ENCODE peak calls at places on chromosomes 11 and 22, in seven cellular contexts. One of them, this sample, is unnamed. For H3K4me1, the result is how much of the 10 kb centered on the place peaks cover.

GRCh38 chr11:18046116-18046777 is at the start of gene TPH1:
- DNase-seq in thoracic aorta: peak
- DNase-seq in heart right ventricle: peak
- DNase-seq in A549: no peak
- DNase-seq in body of pancreas: peak
- DNase-seq in transverse colon: peak
- DNase-seq in ovary: peak
- DNase-seq in this sample: peak

GRCh38 chr22:37309221-37310074 is 27.1 kb downstream of the CYTH4 start:
- DNase-seq in thoracic aorta: no peak
- DNase-seq in heart right ventricle: no peak
- DNase-seq in A549: no peak
- DNase-seq in body of pancreas: no peak
- DNase-seq in transverse colon: peak
- DNase-seq in ovary: no peak
- DNase-seq in this sample: no peak

GRCh38 chr22:50157976-50158375 is 12.6 kb upstream of the PANX2 start:
- DNase-seq in thoracic aorta: no peak
- DNase-seq in heart right ventricle: no peak
- DNase-seq in A549: no peak
- DNase-seq in body of pancreas: no peak
- DNase-seq in transverse colon: peak
- DNase-seq in ovary: no peak
- DNase-seq in this sample: no peak

GRCh38 chr11:128604723-128605122 is 17.4 kb upstream of the ETS1 start:
- DNase-seq in thoracic aorta: no peak
- DNase-seq in heart right ventricle: no peak
- DNase-seq in A549: no peak
- DNase-seq in body of pancreas: no peak
- DNase-seq in transverse colon: no peak
- DNase-seq in ovary: no peak
- DNase-seq in this sample: no peak

GRCh38 chr22:20254975-20255946 is 12.9 kb downstream of the RTN4R start:
- DNase-seq in thoracic aorta: no peak
- DNase-seq in heart right ventricle: no peak
- DNase-seq in A549: no peak
- DNase-seq in body of pancreas: no peak
- DNase-seq in transverse colon: no peak
- DNase-seq in ovary: no peak
- DNase-seq in this sample: peak

GRCh38 chr11:34522188-34522587 is 8.6 kb upstream of the ELF5 start:
- DNase-seq in thoracic aorta: no peak
- DNase-seq in heart right ventricle: no peak
- DNase-seq in A549: no peak
- DNase-seq in body of pancreas: no peak
- DNase-seq in transverse colon: no peak
- DNase-seq in ovary: no peak
- DNase-seq in this sample: no peak

GRCh38 chr11:13215157-13215556 is 62.4 kb upstream of the BMAL1 start:
- DNase-seq in thoracic aorta: no peak
- DNase-seq in heart right ventricle: no peak
- DNase-seq in A549: peak
- DNase-seq in body of pancreas: no peak
- DNase-seq in transverse colon: no peak
- DNase-seq in ovary: no peak
- DNase-seq in this sample: no peak

GRCh38 chr11:78212586-78213371 is 24.1 kb downstream of the USP35 start:
- DNase-seq in thoracic aorta: no peak
- DNase-seq in heart right ventricle: no peak
- DNase-seq in A549: no peak
- DNase-seq in body of pancreas: no peak
- DNase-seq in transverse colon: no peak
- DNase-seq in ovary: no peak
- DNase-seq in this sample: peak

GRCh38 chr11:57479925-57480324 is 19.6 kb downstream of the RTN4RL2 start:
- DNase-seq in thoracic aorta: no peak
- DNase-seq in heart right ventricle: no peak
- DNase-seq in A549: peak
- DNase-seq in body of pancreas: no peak
- DNase-seq in transverse colon: no peak
- DNase-seq in ovary: no peak
- DNase-seq in this sample: no peak

GRCh38 chr11:27596802-27597201 is 90.2 kb upstream of the LIN7C start:
- DNase-seq in thoracic aorta: no peak
- DNase-seq in heart right ventricle: no peak
- DNase-seq in A549: no peak
- DNase-seq in body of pancreas: no peak
- DNase-seq in transverse colon: no peak
- DNase-seq in ovary: no peak
- DNase-seq in this sample: no peak

GRCh38 chr11:78432058-78432515 is 14.5 kb upstream of the GAB2 start:
- DNase-seq in thoracic aorta: no peak
- DNase-seq in heart right ventricle: no peak
- DNase-seq in A549: no peak
- DNase-seq in body of pancreas: no peak
- DNase-seq in transverse colon: no peak
- DNase-seq in ovary: no peak
- DNase-seq in this sample: peak

GRCh38 chr22:44672632-44673031 is 29.4 kb upstream of the PRR5 start:
- DNase-seq in thoracic aorta: no peak
- DNase-seq in heart right ventricle: no peak
- DNase-seq in A549: no peak
- DNase-seq in body of pancreas: no peak
- DNase-seq in transverse colon: no peak
- DNase-seq in ovary: no peak
- DNase-seq in this sample: no peak

GRCh38 chr11:31810779-31811647 is at the start of gene PAX6:
- DNase-seq in thoracic aorta: no peak
- DNase-seq in heart right ventricle: no peak
- DNase-seq in A549: peak
- DNase-seq in body of pancreas: peak
- DNase-seq in transverse colon: peak
- DNase-seq in ovary: no peak
- DNase-seq in this sample: peak

DNA sequence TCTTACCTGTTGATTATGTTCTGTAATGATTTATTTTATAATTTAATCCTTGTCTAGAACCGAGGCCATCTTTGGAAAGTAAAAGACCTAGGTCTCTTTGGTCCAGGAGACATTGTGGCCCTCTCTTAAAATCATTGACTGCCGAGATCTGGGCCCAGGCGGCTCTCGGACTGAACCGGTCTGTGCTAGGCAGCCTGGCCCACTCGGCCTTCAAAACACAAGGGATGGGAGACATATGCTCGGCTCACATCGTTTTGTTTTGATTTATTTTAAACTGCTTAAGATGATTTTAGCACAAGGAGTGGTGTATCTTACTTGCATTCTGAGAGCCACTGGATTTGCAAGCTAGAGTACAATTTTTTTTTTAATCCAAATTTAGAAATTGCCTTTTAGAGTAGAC is 80.2 kb upstream of the WNT7B start:
- DNase-seq in thoracic aorta: no peak
- DNase-seq in heart right ventricle: no peak
- DNase-seq in A549: no peak
- DNase-seq in body of pancreas: peak
- DNase-seq in transverse colon: peak
- DNase-seq in ovary: peak
- DNase-seq in this sample: no peak
- H3K4me1 ChIP-seq in thoracic aorta: under half
- H3K4me1 ChIP-seq in heart right ventricle: under half
- H3K4me1 ChIP-seq in A549: under half
- H3K4me1 ChIP-seq in body of pancreas: half or more
- H3K4me1 ChIP-seq in transverse colon: half or more
- H3K4me1 ChIP-seq in ovary: under half
- H3K4me1 ChIP-seq in this sample: under half

GRCh38 chr22:21448627-21449416 is 18.4 kb upstream of the TMEM191C start:
- DNase-seq in thoracic aorta: no peak
- DNase-seq in heart right ventricle: peak
- DNase-seq in A549: no peak
- DNase-seq in body of pancreas: peak
- DNase-seq in transverse colon: no peak
- DNase-seq in ovary: peak
- DNase-seq in this sample: no peak

GRCh38 chr22:21446128-21446826 is 20.9 kb upstream of the TMEM191C start:
- DNase-seq in thoracic aorta: no peak
- DNase-seq in heart right ventricle: peak
- DNase-seq in A549: no peak
- DNase-seq in body of pancreas: peak
- DNase-seq in transverse colon: no peak
- DNase-seq in ovary: peak
- DNase-seq in this sample: peak

GRCh38 chr22:21446827-21447690 is 20.1 kb upstream of the TMEM191C start:
- DNase-seq in thoracic aorta: no peak
- DNase-seq in heart right ventricle: peak
- DNase-seq in A549: no peak
- DNase-seq in body of pancreas: peak
- DNase-seq in transverse colon: no peak
- DNase-seq in ovary: peak
- DNase-seq in this sample: peak

GRCh38 chr22:21449531-21450319 is 17.5 kb upstream of the TMEM191C start:
- DNase-seq in thoracic aorta: no peak
- DNase-seq in heart right ventricle: peak
- DNase-seq in A549: no peak
- DNase-seq in body of pancreas: peak
- DNase-seq in transverse colon: no peak
- DNase-seq in ovary: peak
- DNase-seq in this sample: peak

GRCh38 chr22:21447694-21448402 is 19.3 kb upstream of the TMEM191C start:
- DNase-seq in thoracic aorta: no peak
- DNase-seq in heart right ventricle: peak
- DNase-seq in A549: no peak
- DNase-seq in body of pancreas: peak
- DNase-seq in transverse colon: no peak
- DNase-seq in ovary: peak
- DNase-seq in this sample: peak
- TF ChIP-seq CTCF in thoracic aorta: no peak
- TF ChIP-seq CTCF in heart right ventricle: no peak
- TF ChIP-seq CTCF in A549: no peak
- TF ChIP-seq CTCF in body of pancreas: no peak
- TF ChIP-seq CTCF in transverse colon: no peak
- TF ChIP-seq CTCF in ovary: no peak
- TF ChIP-seq CTCF in this sample: peak

GRCh38 chr11:16898274-16898985 is 115.8 kb downstream of the PLEKHA7 start:
- DNase-seq in thoracic aorta: no peak
- DNase-seq in heart right ventricle: no peak
- DNase-seq in A549: no peak
- DNase-seq in body of pancreas: no peak
- DNase-seq in transverse colon: no peak
- DNase-seq in ovary: no peak
- DNase-seq in this sample: no peak

GRCh38 chr11:16896716-16897115 is 117.5 kb downstream of the PLEKHA7 start:
- DNase-seq in thoracic aorta: no peak
- DNase-seq in heart right ventricle: no peak
- DNase-seq in A549: no peak
- DNase-seq in body of pancreas: no peak
- DNase-seq in transverse colon: no peak
- DNase-seq in ovary: no peak
- DNase-seq in this sample: no peak

GRCh38 chr11:16897460-16898061 is 116.7 kb downstream of the PLEKHA7 start:
- DNase-seq in thoracic aorta: no peak
- DNase-seq in heart right ventricle: no peak
- DNase-seq in A549: no peak
- DNase-seq in body of pancreas: no peak
- DNase-seq in transverse colon: no peak
- DNase-seq in ovary: no peak
- DNase-seq in this sample: no peak

GRCh38 chr11:16893456-16894076 is 120.6 kb downstream of the PLEKHA7 start:
- DNase-seq in thoracic aorta: no peak
- DNase-seq in heart right ventricle: no peak
- DNase-seq in A549: no peak
- DNase-seq in body of pancreas: peak
- DNase-seq in transverse colon: no peak
- DNase-seq in ovary: no peak
- DNase-seq in this sample: no peak

DNA sequence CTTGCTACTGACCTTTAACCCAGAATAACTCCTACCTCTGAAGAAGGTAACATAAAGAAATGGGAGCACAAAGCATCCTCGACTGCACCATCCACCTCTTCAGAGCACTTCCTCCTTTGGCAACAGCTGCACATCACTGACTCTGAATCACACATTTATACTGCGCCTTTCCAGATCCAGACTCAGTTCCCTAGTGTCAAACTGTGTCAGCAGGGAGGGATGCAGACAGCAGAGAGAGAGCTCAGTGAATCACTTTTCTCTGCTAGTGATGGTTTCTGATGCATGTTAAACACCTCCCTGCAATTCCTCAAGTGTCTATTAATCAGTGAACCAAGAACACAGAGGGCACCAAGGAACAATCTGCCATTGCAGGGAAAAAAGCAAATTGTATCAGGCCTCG is 118.9 kb downstream of the PLEKHA7 start:
- DNase-seq in thoracic aorta: no peak
- DNase-seq in heart right ventricle: no peak
- DNase-seq in A549: no peak
- DNase-seq in body of pancreas: no peak
- DNase-seq in transverse colon: no peak
- DNase-seq in ovary: no peak
- DNase-seq in this sample: no peak
- H3K4me3 ChIP-seq in thoracic aorta: no peak
- H3K4me3 ChIP-seq in heart right ventricle: no peak
- H3K4me3 ChIP-seq in A549: no peak
- H3K4me3 ChIP-seq in body of pancreas: no peak
- H3K4me3 ChIP-seq in transverse colon: no peak
- H3K4me3 ChIP-seq in ovary: no peak
- H3K4me3 ChIP-seq in this sample: no peak

GRCh38 chr11:48006301-48006992 is 26.1 kb downstream of the PTPRJ start:
- DNase-seq in thoracic aorta: no peak
- DNase-seq in heart right ventricle: no peak
- DNase-seq in A549: no peak
- DNase-seq in body of pancreas: no peak
- DNase-seq in transverse colon: no peak
- DNase-seq in ovary: no peak
- DNase-seq in this sample: no peak
- H3K4me1 ChIP-seq in thoracic aorta: under half
- H3K4me1 ChIP-seq in heart right ventricle: under half
- H3K4me1 ChIP-seq in A549: half or more
- H3K4me1 ChIP-seq in body of pancreas: under half
- H3K4me1 ChIP-seq in transverse colon: under half
- H3K4me1 ChIP-seq in ovary: under half
- H3K4me1 ChIP-seq in this sample: under half

GRCh38 chr11:61626580-61627380 is 45.9 kb upstream of the SYT7 start:
- DNase-seq in thoracic aorta: no peak
- DNase-seq in heart right ventricle: peak
- DNase-seq in A549: no peak
- DNase-seq in body of pancreas: peak
- DNase-seq in transverse colon: peak
- DNase-seq in ovary: no peak
- DNase-seq in this sample: no peak
- TF ChIP-seq CTCF in thoracic aorta: no peak
- TF ChIP-seq CTCF in heart right ventricle: no peak
- TF ChIP-seq CTCF in A549: no peak
- TF ChIP-seq CTCF in body of pancreas: no peak
- TF ChIP-seq CTCF in transverse colon: no peak
- TF ChIP-seq CTCF in ovary: no peak
- TF ChIP-seq CTCF in this sample: no peak